ENCODE peak calls at places on chromosomes 1 and 21, in nine cellular contexts. F, E, Q, X, S, L, I, W and A are unnamed samples.
A peak's percentile ranks its signal among the peaks of the same experiment; 100 is the strongest.

GRCh38 chr1:14742181-14742980 is 143.9 kb downstream of the KAZN start:
- DNase-seq in L (no peak), I (no peak), W (no peak), Q (no peak), X (no peak), E (peak; percentile 35), S (no peak), F (no peak), A (peak; percentile 92)

GRCh38 chr1:84504580-84505021 is 1.6 kb upstream of the SPATA1 start:
- DNase-seq in I (no peak), Q (no peak), L (no peak), F (no peak), S (no peak), W (no peak), X (no peak), E (no peak), A (no peak)

GRCh38 chr1:235468970-235469369 is 35.3 kb downstream of the B3GALNT2 start:
- DNase-seq in S (no peak), X (no peak), L (no peak), F (no peak), I (no peak), W (no peak), E (no peak), Q (no peak), A (peak; percentile 50)

GRCh38 chr1:183515002-183515689 is 42.8 kb downstream of the SMG7 start:
- DNase-seq in L (no peak), F (no peak), Q (no peak), E (peak; percentile 9), I (no peak), W (no peak), S (no peak), X (peak; percentile 85), A (peak; percentile 71)

GRCh38 chr1:111747282-111747734 is 8.1 kb upstream of the INKA2 start:
- DNase-seq in L (peak; percentile 77), F (peak; percentile 26), E (no peak), Q (no peak), X (no peak), W (peak; percentile 64), S (no peak), I (peak; percentile 19), A (no peak)

GRCh38 chr1:79633456-79633855 is 626.9 kb upstream of the ADGRL4 start:
- DNase-seq in I (no peak), W (no peak), S (no peak), L (no peak), X (no peak), E (no peak), Q (no peak), F (no peak), A (no peak)

GRCh38 chr1:160078392-160079195 is 2.7 kb upstream of the KCNJ9 start:
- DNase-seq in X (peak; percentile 19), F (no peak), I (no peak), L (peak; percentile 82), W (no peak), E (no peak), Q (peak; percentile 66), S (no peak), A (no peak)

GRCh38 chr21:46210378-46211136 is 18.0 kb downstream of the LSS start:
- DNase-seq in E (no peak), Q (no peak), S (no peak), W (no peak), I (no peak), L (no peak), X (no peak), F (no peak), A (no peak)

GRCh38 chr1:71677024-71677423 is 596.2 kb upstream of the ZRANB2 start:
- DNase-seq in I (no peak), W (no peak), Q (no peak), X (no peak), S (no peak), E (no peak), F (no peak), L (no peak), A (no peak)